ENCODE peak calls at places on chromosomes 11 and 22, in nine cellular contexts. A is CD8-positive, alpha-beta memory T cell; I is hepatocyte; E is endodermal cell; H is HL-60; U is Peyer's patch; X is IMR-90; M is PC-9; B is fibroblast of lung. S is an unnamed sample.

GRCh38 chr11:12069053-12069676 is 41.2 kb upstream of the MICAL2 start:
- DNase-seq in A (no peak), I (no peak), E (no peak), H (no peak), U (peak), X (no peak), M (no peak), B (no peak), S (no peak)

GRCh38 chr11:106398396-106399074 is 321.1 kb downstream of the AASDHPPT start:
- DNase-seq in A (no peak), I (peak), E (no peak), H (no peak), U (no peak), X (peak), M (no peak), B (peak), S (peak)

GRCh38 chr11:67645521-67646457 is 4.7 kb downstream of the ACY3 start:
- DNase-seq in A (no peak), I (no peak), E (peak), H (no peak), U (no peak), X (no peak), M (no peak), B (no peak), S (no peak)

GRCh38 chr11:57237204-57237681 is at the start of gene APLNR:
- DNase-seq in A (no peak), I (no peak), E (peak), H (no peak), U (no peak), X (no peak), M (no peak), B (no peak), S (no peak)

GRCh38 chr11:84909740-84910139 is 717.4 kb downstream of the DLG2 start:
- DNase-seq in A (no peak), I (no peak), E (peak), H (no peak), U (no peak), X (no peak), M (no peak), B (no peak), S (no peak)

GRCh38 chr22:49449811-49450386 is 377.8 kb downstream of the BRD1 start:
- DNase-seq in A (no peak), I (peak), E (peak), H (no peak), U (no peak), X (no peak), M (no peak), B (no peak), S (no peak)

GRCh38 chr22:49671331-49672012 is 156.2 kb downstream of the BRD1 start:
- DNase-seq in A (no peak), I (no peak), E (peak), H (no peak), U (peak), X (no peak), M (no peak), B (no peak), S (no peak)

GRCh38 chr11:71563401-71563800 is 2.0 kb upstream of the KRTAP5-10 start:
- DNase-seq in A (no peak), I (peak), E (peak), H (no peak), U (peak), X (peak), M (no peak), B (peak), S (peak)

GRCh38 chr11:74280494-74280893 is 30.9 kb downstream of the P4HA3 start:
- DNase-seq in A (no peak), I (no peak), E (no peak), H (no peak), U (no peak), X (no peak), M (peak), B (no peak), S (no peak)

GRCh38 chr22:35601743-35602633 is 15.1 kb downstream of the MB start:
- DNase-seq in A (no peak), I (peak), E (no peak), H (peak), U (no peak), X (peak), M (peak), B (peak), S (peak)

GRCh38 chr11:57255618-57256017 is 18.6 kb upstream of the APLNR start:
- DNase-seq in A (no peak), I (no peak), E (no peak), H (no peak), U (no peak), X (peak), M (peak), B (no peak), S (peak)

DNA sequence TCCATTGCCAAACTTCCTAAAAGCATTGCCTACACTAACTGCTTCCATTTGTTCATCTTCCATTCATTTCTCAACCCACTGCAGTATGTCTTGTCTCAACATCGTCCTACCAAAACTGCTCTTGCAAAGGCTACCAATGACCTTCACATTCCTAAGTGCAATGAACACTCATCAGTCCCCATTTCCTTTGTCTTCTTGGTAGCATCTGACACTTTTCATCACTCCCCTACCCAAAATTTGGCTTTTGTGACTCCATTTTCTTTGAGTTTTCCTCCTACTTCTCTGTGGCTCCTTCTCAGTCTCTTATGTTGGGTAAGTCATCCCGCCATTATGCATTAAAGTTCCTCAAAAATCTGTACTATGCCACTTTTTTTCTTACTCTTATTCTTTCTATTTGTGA is 135.4 kb downstream of the CCDC81 start:
- DNase-seq in A (no peak), I (no peak), E (no peak), H (no peak), U (no peak), X (no peak), M (no peak), B (no peak), S (no peak)
- H3K27ac ChIP-seq in A (no peak), I (peak), E (no peak), H (no peak), U (peak), X (no peak), M (no peak), B (no peak), S (peak)

GRCh38 chr22:48217596-48217995 is 1455.1 kb downstream of the TBC1D22A start:
- DNase-seq in A (no peak), I (no peak), E (no peak), H (no peak), U (peak), X (no peak), M (no peak), B (no peak), S (no peak)
- H3K27ac ChIP-seq in A (no peak), I (no peak), E (no peak), H (no peak), U (no peak), X (no peak), M (no peak), B (no peak), S (no peak)

DNA sequence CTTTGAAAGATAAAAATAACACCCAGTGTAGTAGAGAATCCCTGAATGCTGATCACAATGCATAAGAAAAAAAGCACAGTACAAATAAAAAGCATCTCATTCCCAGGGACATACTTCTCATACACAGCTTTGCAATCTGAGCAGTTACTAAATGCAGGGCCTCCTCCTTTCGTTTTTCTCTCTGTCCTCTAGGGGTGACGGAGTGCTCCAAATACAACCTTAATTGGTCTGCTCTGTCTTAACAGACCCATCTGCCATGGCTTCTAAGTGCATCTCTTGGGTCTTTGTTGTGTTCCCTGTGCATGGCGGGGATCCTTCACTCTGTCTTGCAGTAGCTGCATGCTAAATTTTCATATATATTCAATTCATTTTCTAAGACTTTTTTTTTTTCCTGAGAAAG is 1114.2 kb upstream of the RAG2 start:
- DNase-seq in A (no peak), I (peak), E (peak), H (no peak), U (no peak), X (peak), M (no peak), B (peak), S (peak)
- H3K27ac ChIP-seq in A (no peak), I (no peak), E (no peak), H (no peak), U (no peak), X (no peak), M (no peak), B (no peak), S (no peak)

GRCh38 chr11:35943294-35943693 is 568 bp upstream of the LDLRAD3 start:
- DNase-seq in A (no peak), I (no peak), E (no peak), H (no peak), U (no peak), X (no peak), M (no peak), B (no peak), S (no peak)
- H3K27ac ChIP-seq in A (no peak), I (peak), E (peak), H (peak), U (peak), X (peak), M (no peak), B (peak), S (no peak)

GRCh38 chr11:64916848-64917662 is at the start of gene ATG2A:
- DNase-seq in A (peak), I (peak), E (peak), H (peak), U (peak), X (peak), M (peak), B (peak), S (peak)

GRCh38 chr11:64916040-64916847 is 765 bp downstream of the ATG2A start:
- DNase-seq in A (peak), I (peak), E (peak), H (no peak), U (peak), X (peak), M (peak), B (peak), S (no peak)

GRCh38 chr11:64914123-64914522 is 2.9 kb downstream of the ATG2A start:
- DNase-seq in A (no peak), I (no peak), E (no peak), H (no peak), U (no peak), X (no peak), M (no peak), B (no peak), S (no peak)

GRCh38 chr11:64913171-64913727 is 3.8 kb downstream of the ATG2A start:
- DNase-seq in A (no peak), I (no peak), E (no peak), H (no peak), U (no peak), X (no peak), M (no peak), B (no peak), S (no peak)

DNA sequence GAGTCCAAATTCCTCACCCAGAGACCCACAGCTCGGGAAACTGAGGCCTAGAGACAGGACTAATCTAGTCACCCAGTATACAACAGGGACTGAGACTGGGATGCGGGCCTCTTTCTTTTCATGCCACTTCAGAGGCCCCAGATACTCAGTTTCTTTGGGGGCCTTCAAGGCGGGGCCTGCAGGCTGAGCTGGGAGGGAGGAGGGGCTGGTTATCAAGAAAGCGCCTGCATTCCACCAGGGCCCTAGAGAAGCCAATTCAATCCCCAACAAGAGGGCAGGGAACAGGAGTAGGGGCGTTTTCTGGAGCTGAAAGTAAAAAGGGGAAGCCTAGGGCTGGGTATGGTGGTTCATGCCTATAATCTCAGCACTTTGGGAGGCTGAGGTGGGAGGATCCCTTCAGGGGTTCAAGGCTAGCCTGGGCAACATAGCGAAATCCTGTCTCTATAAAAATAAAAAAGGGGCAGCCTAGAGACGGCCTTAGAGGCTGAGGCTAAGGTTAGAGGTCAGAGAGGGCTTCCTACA is 1.6 kb downstream of the ATG2A start:
- DNase-seq in A (no peak), I (no peak), E (no peak), H (no peak), U (no peak), X (no peak), M (no peak), B (no peak), S (no peak)
- H3K27ac ChIP-seq in A (peak), I (peak), E (no peak), H (peak), U (no peak), X (peak), M (peak), B (peak), S (no peak)

DNA sequence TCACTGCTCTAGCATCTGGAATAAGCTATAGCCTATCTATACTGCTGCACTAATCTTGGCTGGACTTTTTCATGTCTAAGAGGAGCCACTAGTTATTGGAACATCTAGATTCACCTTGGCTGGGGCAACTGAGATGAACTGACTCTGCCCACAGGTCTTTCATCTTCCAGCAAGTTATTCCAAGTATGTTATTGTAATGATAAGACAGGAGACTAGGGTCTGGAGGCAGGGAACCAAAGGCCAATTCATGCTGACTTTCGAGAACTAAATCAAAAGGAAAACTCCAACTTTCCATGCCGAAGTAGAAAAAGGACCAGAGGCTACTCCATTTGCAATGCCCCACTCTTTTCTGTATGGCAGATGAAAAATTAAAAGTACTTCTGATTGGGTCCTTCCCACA is 1243.0 kb upstream of the RAG2 start:
- DNase-seq in A (no peak), I (no peak), E (no peak), H (no peak), U (no peak), X (no peak), M (no peak), B (peak), S (peak)
- H3K27ac ChIP-seq in A (no peak), I (no peak), E (no peak), H (no peak), U (no peak), X (no peak), M (no peak), B (no peak), S (no peak)

S was measured in brain microvascular endothelial cell.